ENCODE peak calls at places on chromosomes 16 and 17, in eight cellular contexts. Z is T-helper 2 cell; F is GM06990; W is NT2/D1; X is effector memory CD4-positive, alpha-beta T cell; G is left cardiac atrium; T is HTR-8/SVneo; M is stimulated activated CD8-positive, alpha-beta memory T cell treated with anti-CD3 and anti-CD28 coated beads, Interleukin-15, amount 100 ng/mL, for 24 hours. P is an unnamed sample.

GRCh38 chr17:77285594-77286390 is 145.0 kb downstream of the SEC14L1 start:
- DNase-seq in Z (no peak), F (no peak), W (no peak), X (no peak), G (peak; percentile 68), T (peak; percentile 75), M (no peak), P (no peak)

GRCh38 chr17:55576237-55576998 is 65.2 kb upstream of the SMIM36 start:
- DNase-seq in Z (no peak), F (no peak), W (no peak), X (no peak), G (peak; percentile 46), T (peak; percentile 40), M (no peak), P (peak; percentile 48)

GRCh38 chr17:7515912-7516610 is 31.9 kb downstream of the POLR2A start:
- DNase-seq in Z (no peak), F (no peak), W (no peak), X (no peak), G (no peak), T (no peak), M (no peak), P (no peak)

GRCh38 chr16:57643166-57643813 is 14.9 kb downstream of the ADGRG1 start:
- DNase-seq in Z (no peak), F (no peak), W (no peak), X (no peak), G (no peak), T (peak; percentile 57), M (no peak), P (no peak)

GRCh38 chr16:65032397-65032796 is 89.5 kb downstream of the CDH11 start:
- DNase-seq in Z (no peak), F (no peak), W (no peak), X (no peak), G (no peak), T (no peak), M (no peak), P (no peak)

GRCh38 chr17:75075597-75076253 is 12.0 kb upstream of the SLC16A5 start:
- DNase-seq in Z (no peak), F (no peak), W (no peak), X (no peak), G (no peak), T (no peak), M (no peak), P (no peak)

GRCh38 chr17:7410634-7411426 is 3.2 kb downstream of the NLGN2 start:
- DNase-seq in Z (no peak), F (no peak), W (no peak), X (no peak), G (no peak), T (no peak), M (no peak), P (no peak)

GRCh38 chr16:30867747-30868146 is 26.1 kb downstream of the BCL7C start:
- DNase-seq in Z (no peak), F (no peak), W (no peak), X (no peak), G (no peak), T (no peak), M (no peak), P (no peak)

GRCh38 chr16:75238132-75238852 is 13.1 kb downstream of the BCAR1 start:
- DNase-seq in Z (no peak), F (no peak), W (no peak), X (no peak), G (peak; percentile 86), T (no peak), M (no peak), P (no peak)

GRCh38 chr17:80473701-80474100 is 2.7 kb downstream of the NPTX1 start:
- DNase-seq in Z (no peak), F (no peak), W (no peak), X (no peak), G (no peak), T (no peak), M (no peak), P (no peak)

GRCh38 chr17:39677581-39678339 is 9.5 kb downstream of the PNMT start:
- DNase-seq in Z (no peak), F (no peak), W (no peak), X (no peak), G (peak; percentile 75), T (no peak), M (no peak), P (no peak)

GRCh38 chr17:18129041-18129502 is 20.5 kb downstream of the MYO15A start:
- DNase-seq in Z (no peak), F (no peak), W (no peak), X (no peak), G (no peak), T (peak; percentile 46), M (no peak), P (peak; percentile 34)

GRCh38 chr17:81164464-81165245 is 652 bp upstream of the PVALEF start:
- DNase-seq in Z (no peak), F (no peak), W (no peak), X (no peak), G (no peak), T (no peak), M (no peak), P (no peak)

GRCh38 chr17:78263063-78263735 is 31.8 kb downstream of the TMEM235 start:
- DNase-seq in Z (no peak), F (no peak), W (no peak), X (no peak), G (peak; percentile 78), T (no peak), M (no peak), P (no peak)

GRCh38 chr16:22627043-22627442 is 116.4 kb downstream of the NPIPB5 start:
- DNase-seq in Z (no peak), F (no peak), W (no peak), X (no peak), G (no peak), T (no peak), M (no peak), P (no peak)

GRCh38 chr17:16415031-16415924 is at the start of gene TRPV2:
- DNase-seq in Z (no peak), F (peak; percentile 67), W (no peak), X (peak; percentile 23), G (peak; percentile 66), T (no peak), M (no peak), P (no peak)

GRCh38 chr16:19143241-19143640 is 24.8 kb upstream of the SYT17 start:
- DNase-seq in Z (no peak), F (no peak), W (no peak), X (no peak), G (no peak), T (no peak), M (no peak), P (no peak)

GRCh38 chr17:41258406-41258805 is 3.2 kb downstream of the KRTAP9-9 start:
- DNase-seq in Z (no peak), F (no peak), W (no peak), X (no peak), G (no peak), T (no peak), M (no peak), P (no peak)

GRCh38 chr17:9371019-9371418 is 204.6 kb downstream of the STX8 start:
- DNase-seq in Z (no peak), F (peak; percentile 15), W (no peak), X (no peak), G (no peak), T (no peak), M (no peak), P (no peak)

GRCh38 chr16:87734644-87735043 is 31.1 kb downstream of the KLHDC4 start:
- DNase-seq in Z (no peak), F (no peak), W (no peak), X (no peak), G (no peak), T (no peak), M (no peak), P (no peak)

GRCh38 chr17:82882715-82883446 is 43.1 kb upstream of the ZNF750 start:
- DNase-seq in Z (peak; percentile 57), F (no peak), W (no peak), X (peak; percentile 87), G (no peak), T (no peak), M (peak; percentile 52), P (no peak)

GRCh38 chr17:7308625-7309433 is 1.4 kb downstream of the EIF5A start:
- DNase-seq in Z (peak; percentile 62), F (peak; percentile 80), W (no peak), X (peak; percentile 90), G (peak; percentile 81), T (peak; percentile 91), M (peak; percentile 55), P (no peak)

GRCh38 chr17:77810536-77810935 is 148.0 kb upstream of the TNRC6C start:
- DNase-seq in Z (no peak), F (no peak), W (peak; percentile 32), X (no peak), G (peak; percentile 63), T (no peak), M (no peak), P (no peak)

GRCh38 chr17:67280279-67280678 is 35.3 kb upstream of the HELZ start:
- DNase-seq in Z (no peak), F (no peak), W (no peak), X (no peak), G (peak; percentile 28), T (no peak), M (no peak), P (no peak)

GRCh38 chr17:31499771-31500554 is 108.5 kb downstream of the RAB11FIP4 start:
- DNase-seq in Z (no peak), F (no peak), W (no peak), X (no peak), G (no peak), T (no peak), M (no peak), P (no peak)

GRCh38 chr17:6072157-6072556 is 2.0 kb downstream of the WSCD1 start:
- DNase-seq in Z (no peak), F (no peak), W (no peak), X (no peak), G (no peak), T (no peak), M (no peak), P (no peak)

GRCh38 chr17:64418506-64419339 is 28.1 kb upstream of the PECAM1 start:
- DNase-seq in Z (no peak), F (no peak), W (no peak), X (no peak), G (no peak), T (peak; percentile 73), M (no peak), P (no peak)

GRCh38 chr16:88561485-88562369 is 8.5 kb upstream of the ZC3H18 start:
- DNase-seq in Z (peak; percentile 17), F (no peak), W (no peak), X (peak; percentile 22), G (peak; percentile 44), T (peak; percentile 76), M (no peak), P (no peak)

GRCh38 chr17:63774141-63774981 is at the start of gene DDX42:
- DNase-seq in Z (peak; percentile 73), F (no peak), W (peak; percentile 28), X (peak; percentile 87), G (peak; percentile 92), T (peak; percentile 51), M (peak; percentile 78), P (peak; percentile 29)

GRCh38 chr16:84712138-84712671 is 12.4 kb downstream of the USP10 start:
- DNase-seq in Z (no peak), F (no peak), W (no peak), X (no peak), G (no peak), T (no peak), M (no peak), P (no peak)